ENCODE peak calls at places on chromosome 5, in seven cellular contexts. S is HCT116, W is trophoblast cell, B is stomach, I is HFF-Myc, R is bronchial epithelial cell, Z is retinal pigment epithelial cell. A is an unnamed sample.

GRCh38 chr5:179112469-179113142 is 52.4 kb downstream of the ZNF354C start:
- DNase-seq in S (no peak), W (no peak), B (peak), I (no peak), R (no peak), Z (no peak), A (no peak)

GRCh38 chr5:150313501-150313900 is 10.8 kb upstream of the ARSI start:
- DNase-seq in S (no peak), W (no peak), B (no peak), I (no peak), R (no peak), Z (no peak), A (no peak)

GRCh38 chr5:4720831-4721230 is 419.3 kb upstream of the ADAMTS16 start:
- DNase-seq in S (no peak), W (no peak), B (no peak), I (no peak), R (peak), Z (no peak), A (peak)

GRCh38 chr5:38598994-38599611 is 42.7 kb upstream of the LIFR start:
- DNase-seq in S (peak), W (peak), B (no peak), I (peak), R (peak), Z (no peak), A (peak)

GRCh38 chr5:20300110-20300509 is 312.1 kb upstream of the CDH18 start:
- DNase-seq in S (no peak), W (no peak), B (no peak), I (no peak), R (no peak), Z (no peak), A (peak)

GRCh38 chr5:148482697-148483462 is 99.1 kb downstream of the FBXO38 start:
- DNase-seq in S (peak), W (peak), B (peak), I (no peak), R (peak), Z (no peak), A (peak)

GRCh38 chr5:171521219-171521633 is 101.8 kb downstream of the FGF18 start:
- DNase-seq in S (peak), W (peak), B (no peak), I (peak), R (peak), Z (peak), A (peak)

GRCh38 chr5:170861855-170862766 is at the start of gene RANBP17:
- DNase-seq in S (peak), W (peak), B (peak), I (no peak), R (peak), Z (no peak), A (peak)

GRCh38 chr5:145157841-145158240 is 677.3 kb downstream of the PRELID2 start:
- DNase-seq in S (no peak), W (no peak), B (no peak), I (no peak), R (no peak), Z (no peak), A (peak)

GRCh38 chr5:149007174-149007573 is 55.7 kb downstream of the SH3TC2 start:
- DNase-seq in S (no peak), W (no peak), B (no peak), I (no peak), R (no peak), Z (no peak), A (peak)

GRCh38 chr5:162837161-162837560 is 600.2 kb upstream of the CCNG1 start:
- DNase-seq in S (no peak), W (no peak), B (no peak), I (no peak), R (no peak), Z (no peak), A (no peak)

GRCh38 chr5:56054651-56055050 is 59.9 kb upstream of the IL6ST start:
- DNase-seq in S (no peak), W (no peak), B (no peak), I (no peak), R (peak), Z (no peak), A (peak)

GRCh38 chr5:17326600-17327037 is 109.2 kb downstream of the BASP1 start:
- DNase-seq in S (no peak), W (no peak), B (no peak), I (no peak), R (no peak), Z (no peak), A (no peak)

GRCh38 chr5:80707645-80708044 is 52.9 kb upstream of the DHFR start:
- DNase-seq in S (no peak), W (no peak), B (no peak), I (no peak), R (no peak), Z (no peak), A (no peak)

GRCh38 chr5:1545798-1546355 is 22.1 kb upstream of the LPCAT1 start:
- DNase-seq in S (no peak), W (peak), B (no peak), I (no peak), R (peak), Z (no peak), A (no peak)

GRCh38 chr5:158899201-158899600 is 200.5 kb downstream of the EBF1 start:
- DNase-seq in S (no peak), W (no peak), B (no peak), I (peak), R (no peak), Z (no peak), A (no peak)

GRCh38 chr5:107389769-107390168 is 281.0 kb downstream of the EFNA5 start:
- DNase-seq in S (no peak), W (no peak), B (no peak), I (no peak), R (peak), Z (no peak), A (no peak)

GRCh38 chr5:153824909-153825308 is 213.8 kb downstream of the FAM114A2 start:
- DNase-seq in S (no peak), W (no peak), B (no peak), I (no peak), R (no peak), Z (peak), A (no peak)

GRCh38 chr5:139746691-139747582 is 48.7 kb upstream of the PSD2 start:
- DNase-seq in S (no peak), W (no peak), B (peak), I (no peak), R (no peak), Z (no peak), A (peak)

GRCh38 chr5:161778796-161779195 is 69.1 kb upstream of the GABRA1 start:
- DNase-seq in S (no peak), W (no peak), B (no peak), I (no peak), R (no peak), Z (no peak), A (no peak)

GRCh38 chr5:90802695-90803317 is 244.2 kb downstream of the ADGRV1 start:
- DNase-seq in S (peak), W (peak), B (peak), I (peak), R (peak), Z (no peak), A (peak)

GRCh38 chr5:57582578-57583070 is 100.0 kb upstream of the ACTBL2 start:
- DNase-seq in S (no peak), W (no peak), B (no peak), I (no peak), R (no peak), Z (no peak), A (no peak)

GRCh38 chr5:12080761-12081160 is 176.5 kb upstream of the CTNND2 start:
- DNase-seq in S (no peak), W (no peak), B (no peak), I (no peak), R (no peak), Z (no peak), A (no peak)

GRCh38 chr5:128196791-128197190 is 113.2 kb downstream of the SLC12A2 start:
- DNase-seq in S (no peak), W (no peak), B (no peak), I (no peak), R (peak), Z (no peak), A (peak)

GRCh38 chr5:33824516-33825195 is 67.1 kb downstream of the ADAMTS12 start:
- DNase-seq in S (no peak), W (no peak), B (no peak), I (no peak), R (no peak), Z (no peak), A (peak)

GRCh38 chr5:172133359-172134029 is 54.5 kb downstream of the STK10 start:
- DNase-seq in S (no peak), W (peak), B (no peak), I (peak), R (peak), Z (peak), A (peak)

DNA sequence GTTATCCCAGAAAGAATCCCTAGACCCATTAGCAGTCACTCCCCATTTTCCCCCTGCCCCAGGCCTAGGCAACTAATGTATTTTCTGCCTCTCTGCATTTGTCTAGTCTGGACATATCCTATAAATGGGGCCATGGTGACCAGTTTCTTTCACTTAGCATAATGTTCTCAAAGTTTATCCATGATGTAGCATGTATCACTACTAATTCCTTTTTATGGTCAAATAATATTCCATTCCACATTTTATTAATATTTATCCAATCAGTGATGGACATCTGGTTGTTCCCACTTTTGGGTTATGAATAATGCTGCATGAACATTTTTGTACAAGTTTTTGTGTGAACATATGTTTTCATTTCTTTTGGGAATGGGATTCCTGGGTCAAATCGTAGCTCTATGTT is 1.5 kb downstream of the FCHO2 start:
- DNase-seq in S (no peak), W (no peak), B (no peak), I (no peak), R (no peak), Z (no peak), A (no peak)
- H3K4me3 ChIP-seq in S (peak), W (no peak), B (peak), I (peak), R (peak), Z (peak), A (peak)

GRCh38 chr5:97181856-97182545 is 1.0 kb downstream of the RIOK2 start:
- DNase-seq in S (no peak), W (no peak), B (no peak), I (no peak), R (peak), Z (no peak), A (peak)
- H3K4me3 ChIP-seq in S (peak), W (no peak), B (peak), I (peak), R (peak), Z (peak), A (peak)

GRCh38 chr5:134819404-134819963 is 26.3 kb upstream of the C5orf24 start:
- DNase-seq in S (no peak), W (no peak), B (no peak), I (no peak), R (no peak), Z (no peak), A (no peak)
- H3K4me3 ChIP-seq in S (no peak), W (no peak), B (no peak), I (no peak), R (no peak), Z (no peak), A (no peak)

GRCh38 chr5:124436294-124436693 is 310.1 kb downstream of the ZNF608 start:
- DNase-seq in S (no peak), W (no peak), B (no peak), I (no peak), R (peak), Z (no peak), A (peak)

GRCh38 chr5:124438390-124439380 is 307.8 kb downstream of the ZNF608 start:
- DNase-seq in S (no peak), W (no peak), B (no peak), I (no peak), R (no peak), Z (no peak), A (no peak)

GRCh38 chr5:124440471-124440870 is 306.0 kb downstream of the ZNF608 start:
- DNase-seq in S (no peak), W (peak), B (no peak), I (no peak), R (no peak), Z (no peak), A (no peak)

GRCh38 chr5:124444147-124444775 is 302.2 kb downstream of the ZNF608 start:
- DNase-seq in S (no peak), W (no peak), B (no peak), I (no peak), R (no peak), Z (no peak), A (no peak)

GRCh38 chr5:124439609-124440008 is 306.8 kb downstream of the ZNF608 start:
- DNase-seq in S (no peak), W (no peak), B (no peak), I (no peak), R (no peak), Z (no peak), A (no peak)
- H3K4me3 ChIP-seq in S (no peak), W (no peak), B (no peak), I (no peak), R (no peak), Z (no peak), A (no peak)

DNA sequence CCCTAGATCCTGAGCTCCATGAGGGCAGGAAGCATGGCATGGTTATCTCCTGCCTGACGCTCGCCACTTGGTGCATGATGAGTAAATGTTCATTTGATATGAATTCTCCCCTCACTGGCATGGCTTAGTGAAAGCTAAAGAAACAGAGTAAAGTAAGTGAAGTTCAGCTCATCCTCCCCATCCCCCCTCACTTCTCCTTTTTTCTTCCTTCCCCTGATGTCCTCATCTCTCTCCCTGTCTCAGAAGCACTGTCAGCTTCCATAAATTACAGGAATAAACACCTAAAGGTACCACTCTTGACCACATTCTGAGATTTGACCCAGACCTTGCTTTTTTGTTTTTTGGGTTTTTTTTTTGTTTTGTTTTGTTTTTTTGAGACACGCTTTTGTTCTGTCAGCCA is 73.3 kb downstream of the SNX18 start:
- DNase-seq in S (no peak), W (no peak), B (no peak), I (no peak), R (no peak), Z (no peak), A (no peak)
- H3K4me3 ChIP-seq in S (no peak), W (no peak), B (no peak), I (no peak), R (no peak), Z (no peak), A (no peak)

DNA sequence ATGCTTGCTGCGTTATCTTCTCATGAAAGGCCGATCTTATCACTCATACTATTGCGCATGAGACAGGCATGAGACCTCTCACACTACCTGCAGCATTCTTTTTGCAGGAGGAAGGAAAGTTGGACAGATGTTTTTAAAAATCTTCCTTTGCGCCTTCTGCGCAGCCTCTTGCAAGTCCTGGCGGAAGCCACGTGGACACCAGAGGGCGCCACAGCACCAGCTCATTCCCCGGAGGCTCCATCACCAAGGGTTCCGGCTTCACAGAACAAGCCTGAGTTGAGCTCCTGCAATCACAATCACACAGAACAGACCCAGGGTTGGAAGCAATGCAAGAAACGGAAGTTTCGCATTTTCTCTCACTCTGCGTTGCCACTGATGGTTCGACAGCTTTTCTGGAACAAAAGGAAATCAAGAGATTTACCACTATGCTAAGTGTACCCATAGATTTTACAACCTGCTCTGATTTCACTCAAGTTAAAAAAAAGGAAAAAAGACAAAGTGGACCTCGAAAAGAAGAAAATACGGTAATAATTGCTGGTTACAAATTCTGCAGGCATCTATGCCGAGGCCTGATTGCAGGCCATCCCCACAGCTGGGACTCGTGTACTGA is 304.8 kb upstream of the MSX2 start:
- DNase-seq in S (peak), W (peak), B (peak), I (peak), R (peak), Z (peak), A (peak)
- H3K4me3 ChIP-seq in S (peak), W (no peak), B (no peak), I (peak), R (no peak), Z (peak), A (peak)

DNA sequence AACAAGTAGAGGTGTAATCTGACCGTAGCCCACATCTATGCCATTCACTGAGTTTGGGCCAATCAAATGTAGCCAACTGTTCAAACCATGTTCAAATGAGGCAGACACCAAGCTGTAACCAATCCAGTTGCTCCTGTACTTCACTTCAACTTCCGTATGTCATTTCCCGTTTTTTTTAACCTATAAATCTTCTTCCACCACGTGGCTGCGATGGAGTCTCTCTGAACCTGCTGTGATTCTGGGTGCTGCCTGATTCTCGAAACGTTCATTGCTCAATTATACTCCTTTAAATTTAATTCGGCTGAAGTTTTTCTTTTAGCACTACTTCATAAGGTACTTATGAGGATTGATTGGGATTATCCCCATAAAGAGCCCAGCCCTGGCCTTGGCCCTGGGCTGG is 179.7 kb downstream of the PIK3R1 start:
- DNase-seq in S (no peak), W (no peak), B (no peak), I (no peak), R (no peak), Z (no peak), A (no peak)
- H3K4me3 ChIP-seq in S (no peak), W (no peak), B (no peak), I (no peak), R (no peak), Z (no peak), A (no peak)

DNA sequence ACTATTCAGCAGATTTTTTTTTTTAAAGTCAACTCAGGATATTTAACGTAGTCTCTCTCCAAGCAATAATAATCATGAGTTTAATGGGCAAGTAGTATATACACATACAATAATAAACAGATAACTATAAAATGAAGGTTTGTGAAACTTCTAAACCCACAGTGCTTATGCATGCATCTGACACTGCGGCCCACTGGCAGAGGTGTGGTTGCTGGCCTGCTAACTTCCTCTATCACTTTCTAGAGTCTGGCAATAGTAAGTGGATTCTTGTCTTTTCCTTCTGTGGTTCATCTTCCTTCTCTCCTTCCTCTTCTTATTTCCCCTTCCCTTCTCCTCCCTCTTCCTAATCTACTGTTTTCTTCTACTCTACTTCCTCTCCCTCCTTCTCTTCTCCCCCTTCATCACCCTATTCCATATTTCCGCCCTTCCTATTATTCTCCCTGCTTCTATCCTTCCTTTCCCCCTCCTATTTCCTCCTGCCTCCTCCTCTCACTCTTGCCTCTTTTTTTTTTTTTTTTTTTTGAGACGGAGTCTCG is 18.6 kb upstream of the AGXT2 start:
- DNase-seq in S (no peak), W (no peak), B (no peak), I (no peak), R (no peak), Z (no peak), A (no peak)
- H3K4me3 ChIP-seq in S (no peak), W (no peak), B (no peak), I (no peak), R (no peak), Z (no peak), A (no peak)

DNA sequence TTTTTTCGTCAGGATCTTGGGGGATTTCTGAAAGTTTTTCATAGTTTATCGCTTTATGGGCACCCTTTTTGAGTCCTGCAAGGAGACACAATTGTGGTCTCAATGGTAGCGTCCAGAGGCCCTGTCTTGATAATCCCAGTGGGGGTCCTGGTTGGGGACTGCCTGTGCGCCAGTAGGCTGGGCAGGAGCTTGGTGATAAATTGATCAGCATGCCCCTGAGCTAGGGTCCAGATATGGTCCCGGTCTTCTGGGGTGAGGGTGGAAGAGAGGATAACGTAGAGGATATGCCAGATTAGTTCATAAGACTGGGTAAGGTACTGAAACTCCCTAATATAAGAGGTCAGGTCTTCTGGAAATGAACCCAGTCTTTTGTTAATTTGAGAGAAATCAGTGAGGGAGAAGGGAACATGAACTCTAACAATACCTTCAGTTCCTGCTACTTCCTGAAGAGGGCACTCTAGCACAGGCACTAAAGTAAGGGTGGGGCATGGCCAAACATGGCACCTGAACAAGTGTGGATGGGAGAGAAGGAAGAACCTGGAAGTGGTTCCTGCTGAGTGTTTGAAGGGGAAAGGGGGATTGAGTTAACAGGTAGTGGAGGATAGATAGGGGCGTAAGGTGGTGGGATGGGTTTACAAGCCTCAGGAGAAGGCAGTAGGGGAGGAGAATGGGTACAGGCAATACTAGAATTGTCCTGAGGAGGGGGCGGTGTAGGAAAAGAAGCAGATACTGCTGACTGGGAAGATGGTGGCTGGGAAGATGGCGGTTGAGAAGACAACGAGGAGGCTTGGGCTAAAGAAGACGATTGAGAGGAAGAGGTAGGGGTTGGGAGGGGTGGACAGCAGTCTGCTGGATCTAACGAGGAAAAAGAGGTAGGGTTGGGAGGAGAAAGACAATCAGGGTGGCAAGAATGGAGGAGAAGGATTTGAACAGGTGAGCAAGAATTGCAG is 33.8 kb upstream of the ANXA2R start:
- DNase-seq in S (peak), W (no peak), B (peak), I (no peak), R (peak), Z (no peak), A (peak)
- H3K4me3 ChIP-seq in S (no peak), W (no peak), B (no peak), I (no peak), R (no peak), Z (no peak), A (no peak)